ENCODE peak calls at places on chromosomes 11 and 22, in seven cellular contexts. S, C, Y, E, A, T and U are unnamed samples.

GRCh38 chr11:72702842-72703241 is 28.6 kb upstream of the PDE2A start:
- DNase-seq in E (no peak), T (no peak), S (no peak), C (no peak), Y (no peak), A (no peak), U (no peak)

GRCh38 chr22:19663286-19663815 is 51.0 kb upstream of the SEPTIN5 start:
- DNase-seq in E (no peak), T (no peak), Y (no peak), A (peak; percentile 90), C (no peak), S (no peak), U (no peak)

GRCh38 chr11:104678408-104678807 is 219.9 kb downstream of the CASP12 start:
- DNase-seq in C (no peak), Y (no peak), S (no peak), T (no peak), E (no peak), A (no peak), U (no peak)

GRCh38 chr11:7520011-7520942 is 6.5 kb downstream of the PPFIBP2 start:
- DNase-seq in C (no peak), A (no peak), S (no peak), Y (peak; percentile 89), T (no peak), E (no peak), U (no peak)

GRCh38 chr11:111361874-111362273 is 17.2 kb downstream of the POU2AF1 start:
- DNase-seq in Y (no peak), C (no peak), T (no peak), E (no peak), A (no peak), S (no peak), U (no peak)

GRCh38 chr22:48871176-48871840 is 956.4 kb downstream of the BRD1 start:
- DNase-seq in A (no peak), E (no peak), S (no peak), T (no peak), C (no peak), Y (no peak), U (no peak)

GRCh38 chr11:79013509-79013908 is 427.3 kb downstream of the TENM4 start:
- DNase-seq in Y (no peak), T (no peak), S (no peak), A (no peak), C (no peak), E (no peak), U (no peak)

GRCh38 chr11:91394073-91394717 is 830.4 kb upstream of the FAT3 start:
- DNase-seq in Y (no peak), E (no peak), A (peak; percentile 6), T (peak; percentile 6), C (no peak), S (no peak), U (no peak)

GRCh38 chr11:77039491-77040400 is 5.5 kb downstream of the B3GNT6 start:
- DNase-seq in T (no peak), Y (no peak), E (peak; percentile 86), S (no peak), A (peak; percentile 81), C (no peak), U (peak; percentile 38)

GRCh38 chr11:41116970-41117369 is 342.5 kb downstream of the LRRC4C start:
- DNase-seq in S (no peak), E (peak; percentile 45), C (no peak), T (no peak), Y (no peak), A (no peak), U (no peak)

GRCh38 chr22:39821008-39821407 is 72.6 kb downstream of the ENTHD1 start:
- DNase-seq in C (no peak), Y (no peak), T (no peak), E (no peak), S (no peak), A (no peak), U (no peak)

GRCh38 chr11:60625262-60625661 is 74.2 kb upstream of the MS4A8 start:
- DNase-seq in C (peak; percentile 53), S (no peak), T (peak; percentile 22), E (no peak), Y (no peak), A (peak; percentile 14), U (no peak)

GRCh38 chr11:47438721-47439120 is 10.2 kb downstream of the RAPSN start:
- DNase-seq in C (no peak), E (no peak), T (no peak), A (no peak), S (no peak), Y (no peak), U (no peak)

GRCh38 chr11:116503216-116504160 is 269.3 kb downstream of the BUD13 start:
- DNase-seq in C (no peak), A (no peak), T (no peak), S (no peak), E (peak; percentile 11), Y (no peak), U (no peak)

GRCh38 chr11:109641549-109641948 is 219.6 kb downstream of the C11orf87 start:
- DNase-seq in C (no peak), A (no peak), E (no peak), S (no peak), T (peak; percentile 3), Y (no peak), U (no peak)

GRCh38 chr11:8744423-8744822 is 61.8 kb downstream of the RPL27A start:
- DNase-seq in A (no peak), T (no peak), S (no peak), E (no peak), Y (no peak), C (no peak), U (no peak)

GRCh38 chr11:126366064-126366822 is 10.8 kb downstream of the ST3GAL4 start:
- DNase-seq in C (no peak), E (peak; percentile 48), Y (no peak), A (no peak), T (no peak), S (no peak), U (no peak)

GRCh38 chr11:120568572-120569307 is 57.2 kb downstream of the GRIK4 start:
- DNase-seq in T (no peak), C (peak; percentile 35), A (no peak), Y (no peak), S (no peak), E (no peak), U (no peak)

DNA sequence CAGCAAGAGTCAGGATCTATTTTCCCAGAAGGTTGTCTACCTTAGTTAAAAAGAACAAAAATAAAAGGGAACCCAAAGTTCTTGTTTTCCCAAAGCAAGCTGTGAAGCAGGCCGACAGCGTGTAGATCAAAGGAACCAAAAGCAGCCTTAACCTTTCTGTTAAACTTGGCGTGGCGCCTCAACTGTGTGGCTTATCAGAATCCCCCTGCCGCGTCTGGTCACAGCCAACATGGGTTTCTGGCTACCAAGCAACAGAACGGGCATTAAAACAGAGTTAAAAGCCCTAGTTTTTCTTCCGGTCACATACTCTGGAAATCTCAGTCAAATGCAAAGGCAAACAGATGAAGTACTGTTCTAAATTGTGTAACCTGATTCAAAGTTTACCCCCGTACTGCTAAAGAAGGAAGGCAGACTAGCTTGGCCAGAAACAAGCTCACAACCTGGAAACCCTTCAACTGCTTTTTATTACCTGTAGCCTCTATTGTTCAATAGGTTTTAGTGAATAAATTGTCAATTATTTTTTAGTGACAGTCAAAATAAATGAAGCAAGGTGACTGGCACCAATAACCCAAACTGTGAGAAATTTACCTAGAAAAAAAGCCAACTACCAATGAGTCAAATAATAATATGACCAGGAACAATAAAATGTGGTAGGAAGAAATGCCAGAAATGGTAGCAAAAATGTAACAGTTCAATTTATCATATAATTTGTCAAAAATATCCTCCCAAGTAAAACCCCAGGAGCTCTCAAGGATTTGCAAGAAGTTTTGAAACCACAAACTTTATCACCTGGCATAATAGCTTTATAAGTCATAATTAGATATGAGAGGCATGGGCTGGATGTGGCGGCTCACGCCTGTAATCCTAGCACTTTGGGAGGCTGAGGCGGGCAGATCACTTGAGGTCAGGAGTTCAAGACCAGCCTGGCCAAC is 21.4 kb downstream of the CHKA start:
- DNase-seq in Y (peak; percentile 52), T (peak; percentile 99), S (no peak), C (no peak), A (peak; percentile 57), E (no peak), U (peak; percentile 64)
- TF ChIP-seq JUND in Y (no peak), T (no peak), S (no peak), C (no peak), A (no peak), E (no peak), U (no peak)

GRCh38 chr11:75554258-75555022 is 7.6 kb upstream of the SERPINH1 start:
- DNase-seq in C (no peak), Y (no peak), S (peak; percentile 74), E (peak; percentile 83), A (peak; percentile 96), T (peak; percentile 73), U (no peak)

GRCh38 chr11:75553182-75553581 is 8.9 kb upstream of the SERPINH1 start:
- DNase-seq in T (no peak), E (no peak), S (no peak), Y (no peak), C (no peak), A (no peak), U (no peak)

GRCh38 chr11:75557649-75558494 is 4.2 kb upstream of the SERPINH1 start:
- DNase-seq in E (no peak), A (no peak), C (no peak), S (no peak), Y (no peak), T (no peak), U (no peak)

GRCh38 chr11:75553889-75554257 is 8.2 kb upstream of the SERPINH1 start:
- DNase-seq in T (no peak), Y (no peak), A (no peak), E (no peak), S (no peak), C (no peak), U (no peak)

GRCh38 chr11:75555079-75555811 is 6.8 kb upstream of the SERPINH1 start:
- DNase-seq in A (no peak), Y (no peak), E (no peak), T (no peak), S (no peak), C (no peak), U (no peak)
- TF ChIP-seq JUND in A (no peak), Y (no peak), E (no peak), T (no peak), S (no peak), C (no peak), U (no peak)

GRCh38 chr11:35563413-35564245 is 38.2 kb upstream of the PAMR1 start:
- DNase-seq in Y (no peak), E (no peak), S (no peak), C (no peak), A (no peak), T (no peak), U (no peak)
- TF ChIP-seq JUND in Y (no peak), E (no peak), S (no peak), C (no peak), A (no peak), T (no peak), U (no peak)

GRCh38 chr11:32312865-32313403 is 122.4 kb downstream of the WT1 start:
- DNase-seq in A (peak; percentile 51), Y (no peak), E (peak; percentile 60), C (peak; percentile 63), S (peak; percentile 61), T (peak; percentile 45), U (peak; percentile 82)
- TF ChIP-seq JUND in A (no peak), Y (no peak), E (peak; percentile 14), C (no peak), S (peak; percentile 45), T (no peak), U (no peak)

DNA sequence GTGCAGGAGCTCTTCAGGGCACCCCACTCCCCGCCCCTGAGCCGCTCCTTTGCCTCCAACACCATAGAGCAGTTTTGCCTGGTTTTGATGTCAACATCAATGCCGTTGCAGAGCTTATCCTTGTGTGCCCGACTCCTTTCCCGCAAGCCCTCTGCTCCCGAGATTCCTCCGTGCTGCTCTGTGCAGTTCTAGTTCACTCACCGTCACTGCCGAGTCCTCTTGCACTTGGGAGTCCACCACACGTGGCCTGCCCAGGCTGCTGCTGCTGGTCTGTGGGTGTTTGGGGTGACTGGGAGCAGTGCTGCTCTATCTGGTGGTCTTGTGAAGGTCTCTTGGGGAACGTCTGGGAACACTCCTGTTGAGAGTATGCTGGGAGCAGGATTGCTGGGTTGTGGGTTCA is 63.8 kb upstream of the ANO1 start:
- DNase-seq in Y (no peak), C (no peak), E (no peak), T (no peak), A (no peak), S (no peak), U (no peak)
- TF ChIP-seq JUND in Y (no peak), C (no peak), E (no peak), T (no peak), A (no peak), S (no peak), U (no peak)